ENCODE peak calls at places on chromosomes 4 and X, in six cellular contexts. B is stimulated activated CD8-positive, alpha-beta memory T cell treated with anti-CD3 and anti-CD28 coated beads, Interleukin-7, amount 100 ng/mL, for 24 hours; H is NCI-H748 treated with DMSO at 0.1 percent for 48 hours; U is choroid plexus epithelial cell; E is HT1080; D is activated CD8-positive, alpha-beta T cell treated with anti-CD3 and anti-CD28 coated beads for 36 hours. P is an unnamed sample.

GRCh38 chrX:110407910-110408545 is 49.4 kb downstream of the RTL9 start:
- DNase-seq in B (no peak), D (peak), E (peak), H (peak), U (peak), P (peak)

GRCh38 chr4:120692964-120693363 is 229.6 kb downstream of the PRDM5 start:
- DNase-seq in B (no peak), H (no peak), D (no peak), E (peak), U (peak), P (no peak)

GRCh38 chr4:99998062-99998880 is 48.2 kb upstream of the H2AZ1 start:
- DNase-seq in D (peak), H (peak), E (peak), U (peak), B (no peak), P (no peak)

GRCh38 chr4:40306991-40307390 is 28.1 kb upstream of the CHRNA9 start:
- DNase-seq in U (no peak), B (no peak), H (no peak), D (no peak), E (no peak), P (no peak)

GRCh38 chrX:644304-645023 is 13.9 kb downstream of the SHOX start:
- DNase-seq in E (no peak), U (no peak), H (no peak), D (no peak), B (no peak), P (no peak)

GRCh38 chr4:89737888-89738287 is 99.1 kb downstream of the SNCA start:
- DNase-seq in U (no peak), D (no peak), E (peak), B (no peak), H (no peak), P (no peak)

GRCh38 chr4:74447636-74448233 is 2.8 kb downstream of the AREG start:
- DNase-seq in H (no peak), B (no peak), U (peak), E (no peak), D (no peak), P (no peak)

GRCh38 chrX:107935200-107935599 is 47.0 kb downstream of the TEX13B start:
- DNase-seq in H (peak), E (peak), D (no peak), U (peak), B (no peak), P (no peak)

GRCh38 chr4:6768539-6768905 is 14.0 kb upstream of the KIAA0232 start:
- DNase-seq in U (no peak), E (no peak), B (no peak), D (no peak), H (no peak), P (no peak)

GRCh38 chr4:118059397-118059796 is 25.1 kb downstream of the NDST3 start:
- DNase-seq in U (no peak), B (no peak), D (no peak), E (no peak), H (no peak), P (no peak)

GRCh38 chr4:69134471-69134870 is 38.2 kb downstream of the UGT2B7 start:
- DNase-seq in D (no peak), B (no peak), H (no peak), E (no peak), U (no peak), P (no peak)

GRCh38 chrX:110133735-110134370 is 130.9 kb downstream of the TMEM164 start:
- DNase-seq in D (no peak), U (no peak), B (no peak), E (no peak), H (no peak), P (no peak)

GRCh38 chr4:92522371-92522770 is 218.6 kb downstream of the GRID2 start:
- DNase-seq in D (no peak), H (no peak), B (no peak), E (no peak), U (no peak), P (no peak)

GRCh38 chr4:84501197-84501492 is 2.1 kb upstream of the NKX6-1 start:
- DNase-seq in D (no peak), H (no peak), U (no peak), E (no peak), B (no peak), P (no peak)

GRCh38 chrX:39613997-39614679 is 483.6 kb downstream of the BCOR start:
- DNase-seq in E (no peak), U (no peak), D (peak), B (peak), H (peak), P (peak)

P was measured in NCI-H526 treated with DMSO at 0.1 percent for 48 hours.